ENCODE peak calls at places on chromosomes 13 and 19, in eight cellular contexts. H, O, T, A, E, M, G and N are unnamed samples.

GRCh38 chr13:96082640-96083039 is 7.3 kb upstream of the HS6ST3 start:
- DNase-seq in H (no peak), O (no peak), T (no peak), A (peak; percentile 71), E (no peak), M (no peak), G (no peak), N (no peak)

GRCh38 chr19:31314156-31314555 is 35.1 kb downstream of the TSHZ3 start:
- DNase-seq in H (no peak), O (no peak), T (no peak), A (peak; percentile 20), E (no peak), M (no peak), G (no peak), N (no peak)

GRCh38 chr13:22933571-22934181 is 247.1 kb upstream of the SGCG start:
- DNase-seq in H (no peak), O (no peak), T (no peak), A (no peak), E (no peak), M (no peak), G (no peak), N (no peak)

GRCh38 chr13:73958657-73959397 is 175.4 kb downstream of the KLF12 start:
- DNase-seq in H (no peak), O (no peak), T (no peak), A (no peak), E (no peak), M (no peak), G (no peak), N (no peak)

GRCh38 chr19:13913352-13913751 is 7.4 kb downstream of the CC2D1A start:
- DNase-seq in H (no peak), O (no peak), T (no peak), A (no peak), E (no peak), M (no peak), G (no peak), N (no peak)

GRCh38 chr19:49871349-49871985 is 4.1 kb upstream of the PNKP start:
- DNase-seq in H (no peak), O (no peak), T (no peak), A (no peak), E (no peak), M (no peak), G (no peak), N (no peak)

GRCh38 chr19:50728084-50728737 is 5.0 kb downstream of the CLEC11A start:
- DNase-seq in H (peak; percentile 76), O (peak; percentile 69), T (no peak), A (peak; percentile 49), E (no peak), M (peak; percentile 85), G (no peak), N (peak; percentile 96)

GRCh38 chr19:11234486-11235075 is 4.8 kb upstream of the ANGPTL8 start:
- DNase-seq in H (no peak), O (no peak), T (no peak), A (no peak), E (no peak), M (no peak), G (no peak), N (no peak)

GRCh38 chr19:35381318-35381717 is 10.4 kb downstream of the GPR42 start:
- DNase-seq in H (no peak), O (no peak), T (no peak), A (no peak), E (no peak), M (no peak), G (no peak), N (no peak)

GRCh38 chr19:55136399-55137102 is 12.5 kb downstream of the TNNT1 start:
- DNase-seq in H (no peak), O (no peak), T (no peak), A (no peak), E (no peak), M (no peak), G (no peak), N (no peak)

GRCh38 chr13:36493046-36493445 is 60.8 kb downstream of the CCNA1 start:
- DNase-seq in H (no peak), O (no peak), T (no peak), A (peak; percentile 52), E (no peak), M (no peak), G (no peak), N (no peak)

GRCh38 chr13:97627566-97627965 is 193.6 kb downstream of the RAP2A start:
- DNase-seq in H (peak; percentile 43), O (no peak), T (no peak), A (peak; percentile 82), E (no peak), M (peak; percentile 63), G (no peak), N (no peak)

GRCh38 chr13:51913421-51914136 is 51.8 kb downstream of the CCDC70 start:
- DNase-seq in H (no peak), O (no peak), T (no peak), A (no peak), E (no peak), M (no peak), G (no peak), N (no peak)

GRCh38 chr13:36385471-36385870 is 39.3 kb upstream of the SPART start:
- DNase-seq in H (no peak), O (no peak), T (no peak), A (peak; percentile 27), E (no peak), M (no peak), G (no peak), N (no peak)

GRCh38 chr13:56893843-56894242 is 246.9 kb upstream of the PRR20A start:
- DNase-seq in H (no peak), O (no peak), T (no peak), A (no peak), E (no peak), M (no peak), G (no peak), N (no peak)

GRCh38 chr19:11927227-11927626 is 2.3 kb downstream of the ZNF700 start:
- DNase-seq in H (no peak), O (no peak), T (no peak), A (no peak), E (no peak), M (no peak), G (no peak), N (no peak)

GRCh38 chr13:66328486-66328885 is 901.6 kb downstream of the PCDH9 start:
- DNase-seq in H (no peak), O (no peak), T (no peak), A (no peak), E (no peak), M (no peak), G (no peak), N (no peak)

GRCh38 chr19:52453324-52454094 is at the start of gene ZNF578:
- DNase-seq in H (peak; percentile 84), O (no peak), T (peak; percentile 69), A (peak; percentile 91), E (no peak), M (peak; percentile 67), G (no peak), N (peak; percentile 89)

GRCh38 chr19:6588508-6589345 is 2.2 kb downstream of the CD70 start:
- DNase-seq in H (no peak), O (no peak), T (peak; percentile 59), A (no peak), E (no peak), M (no peak), G (peak; percentile 71), N (peak; percentile 56)

GRCh38 chr19:16885166-16885565 is 3.6 kb upstream of the F2RL3 start:
- DNase-seq in H (no peak), O (no peak), T (no peak), A (peak; percentile 6), E (no peak), M (no peak), G (no peak), N (no peak)

GRCh38 chr13:30862707-30863106 is 43.4 kb upstream of the MEDAG start:
- DNase-seq in H (peak; percentile 46), O (no peak), T (no peak), A (peak; percentile 55), E (no peak), M (no peak), G (no peak), N (no peak)
- TF ChIP-seq CTCF in H (no peak), O (peak; percentile 14), T (no peak), A (peak; percentile 9), E (no peak), M (no peak), G (no peak), N (no peak)

DNA sequence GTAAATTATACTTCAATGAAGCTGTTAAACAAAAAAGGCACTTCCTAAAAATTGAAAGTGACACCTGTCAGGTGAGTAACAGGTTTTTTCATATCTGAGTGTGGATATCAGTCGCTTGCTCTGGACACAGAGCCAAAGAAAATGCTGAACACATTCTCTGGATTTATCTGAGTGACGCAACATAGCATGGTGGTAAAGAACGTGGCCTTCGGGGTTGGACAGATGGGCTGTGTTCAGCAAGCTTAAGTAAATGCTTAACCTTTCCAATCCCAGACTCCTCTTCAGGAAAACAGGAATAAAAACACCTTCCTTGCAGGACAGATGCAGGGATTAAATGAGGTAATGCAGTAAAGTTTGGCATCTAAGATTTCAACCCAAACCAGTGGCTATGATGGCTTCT is 132.0 kb downstream of the FOXO1 start:
- DNase-seq in H (no peak), O (no peak), T (no peak), A (no peak), E (no peak), M (no peak), G (no peak), N (no peak)
- TF ChIP-seq CTCF in H (no peak), O (no peak), T (no peak), A (no peak), E (no peak), M (no peak), G (no peak), N (no peak)

DNA sequence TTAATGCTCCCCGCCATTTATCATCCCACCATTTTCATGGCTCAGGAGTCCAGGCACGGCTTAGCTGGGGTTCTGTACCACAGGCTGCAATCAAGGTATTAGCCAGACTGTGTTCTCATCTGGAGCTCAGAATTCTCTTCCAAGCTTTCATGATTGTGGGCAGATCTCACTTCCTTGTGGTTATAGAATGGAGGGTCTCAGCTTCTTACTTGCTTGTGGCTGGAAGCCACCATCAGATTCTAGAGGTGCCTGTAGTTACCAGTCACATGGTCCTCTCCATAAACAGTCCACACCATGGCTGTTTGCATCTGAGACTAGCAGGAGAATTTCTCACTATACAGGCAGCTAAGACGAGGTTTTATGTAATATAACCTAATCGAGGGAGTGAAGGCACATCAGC is 45.1 kb upstream of the SLC46A3 start:
- DNase-seq in H (no peak), O (no peak), T (no peak), A (no peak), E (no peak), M (no peak), G (no peak), N (no peak)
- TF ChIP-seq CTCF in H (no peak), O (no peak), T (no peak), A (no peak), E (no peak), M (no peak), G (no peak), N (no peak)

GRCh38 chr13:101157261-101157660 is 259.0 kb downstream of the NALCN start:
- DNase-seq in H (no peak), O (no peak), T (no peak), A (no peak), E (no peak), M (no peak), G (no peak), N (no peak)

GRCh38 chr13:101150998-101151397 is 265.3 kb downstream of the NALCN start:
- DNase-seq in H (no peak), O (no peak), T (no peak), A (peak; percentile 52), E (no peak), M (peak; percentile 50), G (no peak), N (no peak)

GRCh38 chr13:101152184-101152583 is 264.1 kb downstream of the NALCN start:
- DNase-seq in H (no peak), O (no peak), T (no peak), A (no peak), E (no peak), M (no peak), G (no peak), N (no peak)

GRCh38 chr13:101155920-101156319 is 260.4 kb downstream of the NALCN start:
- DNase-seq in H (no peak), O (no peak), T (no peak), A (no peak), E (no peak), M (no peak), G (no peak), N (no peak)
- TF ChIP-seq CTCF in H (peak; percentile 42), O (peak; percentile 56), T (no peak), A (peak; percentile 55), E (peak; percentile 54), M (peak; percentile 16), G (peak; percentile 44), N (no peak)